ENCODE peak calls at places on chromosomes 16 and 17, in nine cellular contexts. C, F, B, X, Q, V, K, J and L are unnamed samples.

GRCh38 chr16:56102159-56102798 is 89.0 kb upstream of the GNAO1 start:
- DNase-seq in J (no peak), B (no peak), Q (peak), X (no peak), K (peak), C (no peak), F (no peak), V (no peak), L (no peak)

GRCh38 chr16:12539185-12539929 is 264.3 kb downstream of the CPPED1 start:
- DNase-seq in B (no peak), Q (no peak), V (peak), C (no peak), J (no peak), K (peak), X (peak), F (no peak), L (no peak)

GRCh38 chr17:27888945-27889344 is 4.2 kb downstream of the LYRM9 start:
- DNase-seq in X (no peak), K (peak), F (no peak), J (no peak), C (no peak), B (no peak), V (no peak), Q (peak), L (no peak)

GRCh38 chr17:81251091-81251942 is 12.2 kb downstream of the NDUFAF8 start:
- DNase-seq in F (no peak), B (no peak), C (no peak), X (no peak), V (no peak), K (no peak), J (peak), Q (no peak), L (no peak)

GRCh38 chr17:58363457-58364185 is 11.6 kb upstream of the SUPT4H1 start:
- DNase-seq in X (no peak), K (no peak), J (no peak), C (no peak), B (no peak), F (no peak), V (no peak), Q (no peak), L (no peak)

GRCh38 chr16:83581994-83582747 is 225.6 kb upstream of the HSBP1 start:
- DNase-seq in K (no peak), V (no peak), B (no peak), X (no peak), Q (no peak), F (no peak), C (no peak), J (no peak), L (no peak)

GRCh38 chr16:57049678-57050077 is 42.7 kb upstream of the CPNE2 start:
- DNase-seq in K (no peak), Q (no peak), V (no peak), X (no peak), J (no peak), B (no peak), C (no peak), F (no peak), L (no peak)

GRCh38 chr17:74605361-74605760 is 13.3 kb upstream of the CD300LD start:
- DNase-seq in X (peak), Q (peak), F (no peak), J (no peak), K (peak), B (no peak), V (no peak), C (no peak), L (peak)

GRCh38 chr16:4801051-4801961 is 1.1 kb downstream of the ROGDI start:
- DNase-seq in K (no peak), B (no peak), C (no peak), V (no peak), Q (no peak), X (no peak), J (peak), F (no peak), L (no peak)

GRCh38 chr17:40936976-40937375 is 470 bp downstream of the KRT23 start:
- DNase-seq in V (no peak), J (no peak), F (no peak), K (no peak), Q (no peak), X (no peak), C (no peak), B (no peak), L (no peak)

GRCh38 chr17:30091771-30092170 is 24.8 kb upstream of the NSRP1 start:
- DNase-seq in F (no peak), X (no peak), J (no peak), B (no peak), V (no peak), Q (no peak), C (no peak), K (peak), L (peak)

GRCh38 chr17:27762527-27763305 is 37.6 kb downstream of the NOS2 start:
- DNase-seq in B (no peak), X (no peak), K (peak), F (no peak), J (no peak), C (no peak), Q (no peak), V (peak), L (no peak)

GRCh38 chr16:15950167-15950854 is 895 bp downstream of the ABCC1 start:
- DNase-seq in F (no peak), K (peak), C (no peak), J (peak), X (no peak), Q (peak), B (peak), V (peak), L (no peak)

GRCh38 chr16:69744363-69745231 is 10.1 kb downstream of the NOB1 start:
- DNase-seq in C (no peak), J (no peak), X (no peak), K (no peak), V (no peak), F (no peak), Q (no peak), B (no peak), L (no peak)

GRCh38 chr17:660453-660852 is 54.2 kb downstream of the VPS53 start:
- DNase-seq in F (no peak), C (no peak), J (no peak), Q (no peak), K (no peak), B (no peak), X (no peak), V (no peak), L (no peak)